ENCODE peak calls at places on chromosomes 12 and 14, in eight cellular contexts. R, E, B, K, J, H, C and I are unnamed samples.

GRCh38 chr14:68444449-68445168 is 348.3 kb downstream of the ZFP36L1 start:
- DNase-seq in R (no peak), E (no peak), B (peak), K (no peak), J (no peak), H (peak), C (no peak), I (no peak)

GRCh38 chr12:58931518-58931917 is 11.2 kb upstream of the LRIG3 start:
- DNase-seq in R (no peak), E (no peak), B (no peak), K (no peak), J (no peak), H (no peak), C (no peak), I (no peak)

GRCh38 chr12:103928736-103929050 is 1.5 kb upstream of the HSP90B1 start:
- DNase-seq in R (no peak), E (no peak), B (no peak), K (no peak), J (peak), H (peak), C (peak), I (peak)

GRCh38 chr14:95307402-95308041 is 12.2 kb downstream of the CLMN start:
- DNase-seq in R (no peak), E (no peak), B (no peak), K (no peak), J (no peak), H (no peak), C (no peak), I (no peak)

GRCh38 chr12:38704455-38704854 is 200.9 kb downstream of the CPNE8 start:
- DNase-seq in R (no peak), E (no peak), B (no peak), K (no peak), J (no peak), H (no peak), C (no peak), I (no peak)

GRCh38 chr14:104968153-104968527 is 10.0 kb downstream of the AHNAK2 start:
- DNase-seq in R (no peak), E (peak), B (peak), K (no peak), J (no peak), H (peak), C (no peak), I (peak)

GRCh38 chr12:88448337-88448944 is 131.8 kb downstream of the KITLG start:
- DNase-seq in R (no peak), E (no peak), B (no peak), K (no peak), J (no peak), H (no peak), C (no peak), I (no peak)

GRCh38 chr12:6494351-6494743 is 445 bp downstream of the NCAPD2 start:
- DNase-seq in R (no peak), E (peak), B (no peak), K (no peak), J (no peak), H (no peak), C (no peak), I (no peak)

GRCh38 chr12:129161511-129161910 is 308.2 kb downstream of the GLT1D1 start:
- DNase-seq in R (no peak), E (no peak), B (no peak), K (no peak), J (no peak), H (no peak), C (no peak), I (no peak)

GRCh38 chr14:68466491-68466977 is 326.3 kb downstream of the ZFP36L1 start:
- DNase-seq in R (peak), E (no peak), B (peak), K (no peak), J (no peak), H (no peak), C (no peak), I (no peak)

GRCh38 chr12:57625261-57626032 is 7.6 kb downstream of the B4GALNT1 start:
- DNase-seq in R (no peak), E (no peak), B (no peak), K (no peak), J (no peak), H (no peak), C (no peak), I (no peak)

GRCh38 chr14:80572666-80573065 is 361.4 kb upstream of the DIO2 start:
- DNase-seq in R (no peak), E (no peak), B (no peak), K (no peak), J (no peak), H (no peak), C (no peak), I (no peak)

GRCh38 chr14:35332517-35333346 is 40.5 kb downstream of the PSMA6 start:
- DNase-seq in R (no peak), E (no peak), B (peak), K (no peak), J (peak), H (no peak), C (peak), I (no peak)

GRCh38 chr14:100374891-100375272 is 51.7 kb downstream of the SLC25A47 start:
- DNase-seq in R (no peak), E (no peak), B (no peak), K (no peak), J (no peak), H (no peak), C (no peak), I (no peak)

GRCh38 chr14:103091883-103092222 is 2.7 kb upstream of the EXOC3L4 start:
- DNase-seq in R (no peak), E (no peak), B (no peak), K (no peak), J (no peak), H (no peak), C (no peak), I (no peak)

GRCh38 chr12:25623816-25624215 is 70.7 kb upstream of the LMNTD1 start:
- DNase-seq in R (no peak), E (no peak), B (peak), K (no peak), J (no peak), H (no peak), C (no peak), I (no peak)